ENCODE peak calls at places on chromosome 6, in four cellular contexts. O, N, S and K are unnamed samples.

GRCh38 chr6:28725890-28726348 is 197.9 kb downstream of the TRIM27 start:
- DNase-seq in O (no peak), N (no peak), S (peak), K (no peak)

GRCh38 chr6:26155066-26155925 is 68.1 kb downstream of the HFE start:
- DNase-seq in O (no peak), N (no peak), S (peak), K (no peak)

GRCh38 chr6:11815231-11815630 is 36.6 kb upstream of the ADTRP start:
- DNase-seq in O (no peak), N (no peak), S (no peak), K (no peak)

GRCh38 chr6:7542065-7542877 is 800 bp downstream of the DSP start:
- DNase-seq in O (no peak), N (no peak), S (no peak), K (peak)

GRCh38 chr6:15623282-15624116 is 39.3 kb downstream of the DTNBP1 start:
- DNase-seq in O (no peak), N (no peak), S (peak), K (no peak)

GRCh38 chr6:100538086-100538485 is 73.4 kb upstream of the SIM1 start:
- DNase-seq in O (no peak), N (no peak), S (no peak), K (no peak)

GRCh38 chr6:89048985-89049384 is 31.6 kb upstream of the PNRC1 start:
- DNase-seq in O (no peak), N (no peak), S (no peak), K (no peak)

GRCh38 chr6:113291751-113292445 is 565.2 kb upstream of the MARCKS start:
- DNase-seq in O (no peak), N (no peak), S (no peak), K (no peak)

GRCh38 chr6:4913705-4914411 is 90.0 kb downstream of the RPP40 start:
- DNase-seq in O (no peak), N (no peak), S (no peak), K (no peak)

GRCh38 chr6:52504778-52505127 is 72.1 kb downstream of the TRAM2 start:
- DNase-seq in O (no peak), N (no peak), S (peak), K (no peak)
- TF ChIP-seq SPI1 in O (no peak), N (no peak), S (no peak), K (no peak)

DNA sequence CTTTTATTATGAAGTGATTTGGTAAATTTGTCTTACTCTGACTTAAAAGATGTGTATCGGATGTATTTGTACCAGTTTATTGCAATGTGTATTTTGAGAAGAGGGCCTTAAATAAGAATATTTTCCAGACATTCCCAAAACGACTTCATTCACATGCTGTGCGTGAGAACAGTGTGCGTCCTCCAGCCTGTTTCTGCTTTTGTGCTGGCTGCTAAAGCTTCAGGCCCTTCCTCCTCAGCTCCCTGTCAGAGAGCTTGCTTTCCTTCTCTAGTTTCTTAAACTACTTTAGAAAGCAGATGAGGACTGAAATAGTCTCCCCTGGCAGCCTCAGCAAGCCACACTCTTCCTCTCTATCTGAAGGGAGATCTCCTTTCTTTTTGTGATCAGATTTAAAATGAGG is 157.8 kb downstream of the SAMD5 start:
- DNase-seq in O (no peak), N (no peak), S (no peak), K (no peak)
- TF ChIP-seq SPI1 in O (no peak), N (no peak), S (no peak), K (no peak)

GRCh38 chr6:105991561-105992314 is 94.4 kb upstream of the PRDM1 start:
- DNase-seq in O (no peak), N (no peak), S (peak), K (no peak)
- TF ChIP-seq SPI1 in O (no peak), N (no peak), S (no peak), K (no peak)

GRCh38 chr6:42106663-42107023 is 35.8 kb downstream of the C6orf132 start:
- DNase-seq in O (no peak), N (no peak), S (no peak), K (no peak)

GRCh38 chr6:42108071-42108470 is 34.3 kb downstream of the C6orf132 start:
- DNase-seq in O (no peak), N (no peak), S (no peak), K (no peak)

GRCh38 chr6:42113929-42114636 is 28.3 kb downstream of the C6orf132 start:
- DNase-seq in O (no peak), N (no peak), S (no peak), K (no peak)

GRCh38 chr6:42112351-42112750 is 30.1 kb downstream of the C6orf132 start:
- DNase-seq in O (no peak), N (no peak), S (no peak), K (no peak)

GRCh38 chr6:42110683-42111082 is 31.7 kb downstream of the C6orf132 start:
- DNase-seq in O (no peak), N (no peak), S (no peak), K (no peak)
- TF ChIP-seq SPI1 in O (no peak), N (no peak), S (no peak), K (no peak)

DNA sequence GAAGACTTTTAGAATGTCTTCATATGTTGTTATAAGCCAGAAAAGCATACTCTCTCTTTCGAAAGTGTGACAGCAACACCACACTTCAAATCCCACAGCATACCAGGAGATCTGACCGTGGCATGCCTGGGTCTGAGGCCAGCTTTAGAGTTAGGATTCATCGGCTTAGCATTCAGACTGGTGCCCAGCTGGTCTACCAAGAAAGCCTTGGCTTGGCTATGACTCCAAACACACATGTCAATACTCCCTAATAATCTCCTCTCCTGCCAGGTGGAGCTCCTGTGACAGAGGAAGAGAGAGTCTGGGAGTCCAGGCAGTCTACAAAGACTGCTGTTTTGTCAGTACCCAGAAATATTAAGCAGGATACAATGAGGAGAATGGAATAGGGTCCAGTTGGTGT is 77.1 kb upstream of the MAN1A1 start:
- DNase-seq in O (no peak), N (no peak), S (no peak), K (no peak)
- TF ChIP-seq SPI1 in O (no peak), N (no peak), S (no peak), K (no peak)

DNA sequence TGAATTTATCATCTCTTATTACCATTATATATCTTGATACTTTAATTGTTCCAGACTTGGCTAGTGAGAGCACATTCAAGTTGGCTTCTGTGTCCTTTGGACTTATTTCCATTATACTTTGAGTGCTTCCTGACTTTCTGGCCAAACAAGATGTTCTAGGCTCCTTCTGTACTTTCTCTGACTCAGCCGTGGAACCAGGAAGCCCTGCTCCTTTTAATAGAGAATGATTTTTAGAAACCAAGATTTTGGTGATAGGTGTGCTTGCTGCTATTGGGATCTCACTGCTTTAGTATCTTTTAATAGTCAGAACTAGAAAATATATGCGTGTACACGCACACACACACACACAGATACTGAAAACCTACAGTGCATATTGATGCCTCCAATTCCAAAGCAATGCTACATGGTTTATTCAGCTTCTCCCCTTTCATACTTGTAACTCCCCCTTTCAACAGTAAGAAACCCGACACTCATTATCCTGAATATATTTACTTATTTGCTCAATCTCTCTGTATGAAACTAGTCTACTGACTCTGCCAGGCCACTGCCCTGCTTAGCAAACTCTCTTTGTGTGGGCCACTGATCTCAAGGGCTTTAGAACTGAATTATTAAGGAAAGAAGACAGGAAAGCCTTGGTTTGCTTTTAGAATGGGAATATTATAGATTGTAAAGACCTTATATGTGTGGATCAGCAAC is 42.7 kb upstream of the EZR start:
- DNase-seq in O (no peak), N (no peak), S (no peak), K (no peak)
- TF ChIP-seq SPI1 in O (no peak), N (no peak), S (no peak), K (no peak)

GRCh38 chr6:160767019-160767646 is 65.1 kb downstream of the PLG start:
- DNase-seq in O (no peak), N (no peak), S (peak), K (peak)
- TF ChIP-seq SPI1 in O (no peak), N (no peak), S (no peak), K (no peak)

GRCh38 chr6:84967389-84967788 is 203.0 kb upstream of the TBX18 start:
- DNase-seq in O (no peak), N (no peak), S (peak), K (no peak)
- TF ChIP-seq SPI1 in O (no peak), N (no peak), S (no peak), K (no peak)